ENCODE peak calls at places on chromosomes 1 and 21, in eight cellular contexts. One of them, this sample, is unnamed.

GRCh38 chr1:27004471-27005165 is 8.0 kb downstream of the TENT5B start:
- DNase-seq in gastrocnemius medialis: no peak
- DNase-seq in lung: no peak
- DNase-seq in CD4-positive, alpha-beta T cell: no peak
- DNase-seq in CD8-positive, alpha-beta T cell: no peak
- DNase-seq in upper lobe of right lung: peak; percentile 76
- DNase-seq in GM23338: peak; percentile 62
- DNase-seq in RWPE2: no peak
- DNase-seq in this sample: no peak

GRCh38 chr1:63773815-63774616 is at the start of gene ROR1:
- DNase-seq in gastrocnemius medialis: peak; percentile 86
- DNase-seq in lung: peak; percentile 91
- DNase-seq in CD4-positive, alpha-beta T cell: peak; percentile 41
- DNase-seq in CD8-positive, alpha-beta T cell: no peak
- DNase-seq in upper lobe of right lung: peak; percentile 94
- DNase-seq in GM23338: peak; percentile 96
- DNase-seq in RWPE2: peak; percentile 77
- DNase-seq in this sample: peak; percentile 25

GRCh38 chr1:155970531-155971167 is 7.7 kb downstream of the ARHGEF2 start:
- DNase-seq in gastrocnemius medialis: peak; percentile 61
- DNase-seq in lung: peak; percentile 78
- DNase-seq in CD4-positive, alpha-beta T cell: no peak
- DNase-seq in CD8-positive, alpha-beta T cell: no peak
- DNase-seq in upper lobe of right lung: peak; percentile 89
- DNase-seq in GM23338: peak; percentile 40
- DNase-seq in RWPE2: no peak
- DNase-seq in this sample: peak; percentile 39

GRCh38 chr1:54054438-54054749 is 986 bp downstream of the TCEANC2 start:
- DNase-seq in gastrocnemius medialis: no peak
- DNase-seq in lung: no peak
- DNase-seq in CD4-positive, alpha-beta T cell: no peak
- DNase-seq in CD8-positive, alpha-beta T cell: no peak
- DNase-seq in upper lobe of right lung: no peak
- DNase-seq in GM23338: peak; percentile 1
- DNase-seq in RWPE2: no peak
- DNase-seq in this sample: no peak

GRCh38 chr1:32765561-32766327 is 51.4 kb downstream of the YARS1 start:
- DNase-seq in gastrocnemius medialis: no peak
- DNase-seq in lung: no peak
- DNase-seq in CD4-positive, alpha-beta T cell: no peak
- DNase-seq in CD8-positive, alpha-beta T cell: no peak
- DNase-seq in upper lobe of right lung: no peak
- DNase-seq in GM23338: peak; percentile 86
- DNase-seq in RWPE2: no peak
- DNase-seq in this sample: no peak

GRCh38 chr1:91997607-91998195 is 32.1 kb upstream of the EPHX4 start:
- DNase-seq in gastrocnemius medialis: no peak
- DNase-seq in lung: no peak
- DNase-seq in CD4-positive, alpha-beta T cell: no peak
- DNase-seq in CD8-positive, alpha-beta T cell: peak; percentile 54
- DNase-seq in upper lobe of right lung: no peak
- DNase-seq in GM23338: peak; percentile 67
- DNase-seq in RWPE2: no peak
- DNase-seq in this sample: peak; percentile 8

GRCh38 chr1:39590546-39590945 is 14.0 kb upstream of the PABPC4 start:
- DNase-seq in gastrocnemius medialis: no peak
- DNase-seq in lung: no peak
- DNase-seq in CD4-positive, alpha-beta T cell: no peak
- DNase-seq in CD8-positive, alpha-beta T cell: no peak
- DNase-seq in upper lobe of right lung: no peak
- DNase-seq in GM23338: no peak
- DNase-seq in RWPE2: no peak
- DNase-seq in this sample: no peak

GRCh38 chr21:44066116-44066515 is 41.1 kb upstream of the PWP2 start:
- DNase-seq in gastrocnemius medialis: no peak
- DNase-seq in lung: no peak
- DNase-seq in CD4-positive, alpha-beta T cell: no peak
- DNase-seq in CD8-positive, alpha-beta T cell: no peak
- DNase-seq in upper lobe of right lung: no peak
- DNase-seq in GM23338: no peak
- DNase-seq in RWPE2: no peak
- DNase-seq in this sample: no peak

GRCh38 chr21:32278068-32278467 is 781 bp downstream of the MIS18A start:
- DNase-seq in gastrocnemius medialis: no peak
- DNase-seq in lung: no peak
- DNase-seq in CD4-positive, alpha-beta T cell: no peak
- DNase-seq in CD8-positive, alpha-beta T cell: no peak
- DNase-seq in upper lobe of right lung: no peak
- DNase-seq in GM23338: peak; percentile 33
- DNase-seq in RWPE2: no peak
- DNase-seq in this sample: no peak

GRCh38 chr1:109901508-109902145 is 9.0 kb upstream of the CSF1 start:
- DNase-seq in gastrocnemius medialis: peak; percentile 26
- DNase-seq in lung: peak; percentile 53
- DNase-seq in CD4-positive, alpha-beta T cell: no peak
- DNase-seq in CD8-positive, alpha-beta T cell: no peak
- DNase-seq in upper lobe of right lung: peak; percentile 82
- DNase-seq in GM23338: no peak
- DNase-seq in RWPE2: no peak
- DNase-seq in this sample: no peak

GRCh38 chr1:194069168-194069830 is 882.9 kb upstream of the B3GALT2 start:
- DNase-seq in gastrocnemius medialis: peak; percentile 11
- DNase-seq in lung: no peak
- DNase-seq in CD4-positive, alpha-beta T cell: no peak
- DNase-seq in CD8-positive, alpha-beta T cell: no peak
- DNase-seq in upper lobe of right lung: no peak
- DNase-seq in GM23338: no peak
- DNase-seq in RWPE2: no peak
- DNase-seq in this sample: no peak

GRCh38 chr1:232880354-232880753 is 70.1 kb upstream of the NTPCR start:
- DNase-seq in gastrocnemius medialis: no peak
- DNase-seq in lung: no peak
- DNase-seq in CD4-positive, alpha-beta T cell: no peak
- DNase-seq in CD8-positive, alpha-beta T cell: no peak
- DNase-seq in upper lobe of right lung: no peak
- DNase-seq in GM23338: peak; percentile 83
- DNase-seq in RWPE2: no peak
- DNase-seq in this sample: peak; percentile 8

GRCh38 chr1:114707604-114708003 is 9.0 kb downstream of the NRAS start:
- DNase-seq in gastrocnemius medialis: no peak
- DNase-seq in lung: no peak
- DNase-seq in CD4-positive, alpha-beta T cell: no peak
- DNase-seq in CD8-positive, alpha-beta T cell: no peak
- DNase-seq in upper lobe of right lung: no peak
- DNase-seq in GM23338: no peak
- DNase-seq in RWPE2: no peak
- DNase-seq in this sample: no peak

GRCh38 chr1:192706936-192707335 is 71.0 kb downstream of the RGS13 start:
- DNase-seq in gastrocnemius medialis: no peak
- DNase-seq in lung: no peak
- DNase-seq in CD4-positive, alpha-beta T cell: no peak
- DNase-seq in CD8-positive, alpha-beta T cell: no peak
- DNase-seq in upper lobe of right lung: no peak
- DNase-seq in GM23338: no peak
- DNase-seq in RWPE2: no peak
- DNase-seq in this sample: no peak

GRCh38 chr1:107250169-107250568 is 109.3 kb downstream of the NTNG1 start:
- DNase-seq in gastrocnemius medialis: no peak
- DNase-seq in lung: no peak
- DNase-seq in CD4-positive, alpha-beta T cell: no peak
- DNase-seq in CD8-positive, alpha-beta T cell: no peak
- DNase-seq in upper lobe of right lung: no peak
- DNase-seq in GM23338: peak; percentile 36
- DNase-seq in RWPE2: peak; percentile 59
- DNase-seq in this sample: no peak

GRCh38 chr1:45141247-45142003 is 65.0 kb downstream of the ZSWIM5 start:
- DNase-seq in gastrocnemius medialis: no peak
- DNase-seq in lung: no peak
- DNase-seq in CD4-positive, alpha-beta T cell: no peak
- DNase-seq in CD8-positive, alpha-beta T cell: no peak
- DNase-seq in upper lobe of right lung: no peak
- DNase-seq in GM23338: no peak
- DNase-seq in RWPE2: no peak
- DNase-seq in this sample: no peak

GRCh38 chr1:226578946-226579639 is 30.5 kb downstream of the STUM start:
- DNase-seq in gastrocnemius medialis: no peak
- DNase-seq in lung: no peak
- DNase-seq in CD4-positive, alpha-beta T cell: no peak
- DNase-seq in CD8-positive, alpha-beta T cell: no peak
- DNase-seq in upper lobe of right lung: peak; percentile 9
- DNase-seq in GM23338: no peak
- DNase-seq in RWPE2: no peak
- DNase-seq in this sample: no peak

GRCh38 chr1:171226757-171227370 is 21.4 kb upstream of the FMO1 start:
- DNase-seq in gastrocnemius medialis: no peak
- DNase-seq in lung: peak; percentile 51
- DNase-seq in CD4-positive, alpha-beta T cell: no peak
- DNase-seq in CD8-positive, alpha-beta T cell: no peak
- DNase-seq in upper lobe of right lung: no peak
- DNase-seq in GM23338: peak; percentile 91
- DNase-seq in RWPE2: no peak
- DNase-seq in this sample: peak; percentile 4

GRCh38 chr1:229159668-229160544 is 111.0 kb upstream of the RAB4A start:
- DNase-seq in gastrocnemius medialis: no peak
- DNase-seq in lung: no peak
- DNase-seq in CD4-positive, alpha-beta T cell: no peak
- DNase-seq in CD8-positive, alpha-beta T cell: no peak
- DNase-seq in upper lobe of right lung: no peak
- DNase-seq in GM23338: no peak
- DNase-seq in RWPE2: no peak
- DNase-seq in this sample: no peak

GRCh38 chr21:36202721-36203602 is 46.3 kb downstream of the DOP1B start:
- DNase-seq in gastrocnemius medialis: peak; percentile 29
- DNase-seq in lung: no peak
- DNase-seq in CD4-positive, alpha-beta T cell: no peak
- DNase-seq in CD8-positive, alpha-beta T cell: no peak
- DNase-seq in upper lobe of right lung: no peak
- DNase-seq in GM23338: no peak
- DNase-seq in RWPE2: no peak
- DNase-seq in this sample: no peak
- H3K27ac ChIP-seq in gastrocnemius medialis: peak overlapping the region; percentile 85
- H3K27ac ChIP-seq in lung: no peak overlapping the region
- H3K27ac ChIP-seq in CD4-positive, alpha-beta T cell: no peak overlapping the region
- H3K27ac ChIP-seq in CD8-positive, alpha-beta T cell: no peak overlapping the region
- H3K27ac ChIP-seq in upper lobe of right lung: no peak overlapping the region
- H3K27ac ChIP-seq in GM23338: peak overlapping the region; percentile 55
- H3K27ac ChIP-seq in RWPE2: peak overlapping the region; percentile 53
- H3K27ac ChIP-seq in this sample: no peak overlapping the region

GRCh38 chr1:180633092-180634045 is 1.5 kb downstream of the XPR1 start:
- DNase-seq in gastrocnemius medialis: no peak
- DNase-seq in lung: no peak
- DNase-seq in CD4-positive, alpha-beta T cell: no peak
- DNase-seq in CD8-positive, alpha-beta T cell: no peak
- DNase-seq in upper lobe of right lung: no peak
- DNase-seq in GM23338: no peak
- DNase-seq in RWPE2: no peak
- DNase-seq in this sample: no peak
- H3K27ac ChIP-seq in gastrocnemius medialis: peak overlapping the region; percentile 97
- H3K27ac ChIP-seq in lung: no peak overlapping the region
- H3K27ac ChIP-seq in CD4-positive, alpha-beta T cell: no peak overlapping the region
- H3K27ac ChIP-seq in CD8-positive, alpha-beta T cell: peak overlapping the region; percentile 89
- H3K27ac ChIP-seq in upper lobe of right lung: peak overlapping the region; percentile 85
- H3K27ac ChIP-seq in GM23338: peak overlapping the region; percentile 87
- H3K27ac ChIP-seq in RWPE2: peak overlapping the region; percentile 42
- H3K27ac ChIP-seq in this sample: no peak overlapping the region

GRCh38 chr1:86466986-86467385 is 1.7 kb upstream of the CLCA1 start:
- DNase-seq in gastrocnemius medialis: no peak
- DNase-seq in lung: no peak
- DNase-seq in CD4-positive, alpha-beta T cell: no peak
- DNase-seq in CD8-positive, alpha-beta T cell: no peak
- DNase-seq in upper lobe of right lung: no peak
- DNase-seq in GM23338: no peak
- DNase-seq in RWPE2: no peak
- DNase-seq in this sample: no peak

GRCh38 chr1:86468501-86468977 is at the start of gene CLCA1:
- DNase-seq in gastrocnemius medialis: no peak
- DNase-seq in lung: no peak
- DNase-seq in CD4-positive, alpha-beta T cell: no peak
- DNase-seq in CD8-positive, alpha-beta T cell: no peak
- DNase-seq in upper lobe of right lung: no peak
- DNase-seq in GM23338: no peak
- DNase-seq in RWPE2: no peak
- DNase-seq in this sample: no peak

GRCh38 chr1:86464819-86465218 is 3.9 kb upstream of the CLCA1 start:
- DNase-seq in gastrocnemius medialis: no peak
- DNase-seq in lung: no peak
- DNase-seq in CD4-positive, alpha-beta T cell: no peak
- DNase-seq in CD8-positive, alpha-beta T cell: no peak
- DNase-seq in upper lobe of right lung: no peak
- DNase-seq in GM23338: no peak
- DNase-seq in RWPE2: no peak
- DNase-seq in this sample: no peak

GRCh38 chr1:86470859-86471258 is 2.1 kb downstream of the CLCA1 start:
- DNase-seq in gastrocnemius medialis: no peak
- DNase-seq in lung: no peak
- DNase-seq in CD4-positive, alpha-beta T cell: no peak
- DNase-seq in CD8-positive, alpha-beta T cell: no peak
- DNase-seq in upper lobe of right lung: no peak
- DNase-seq in GM23338: no peak
- DNase-seq in RWPE2: no peak
- DNase-seq in this sample: no peak

DNA sequence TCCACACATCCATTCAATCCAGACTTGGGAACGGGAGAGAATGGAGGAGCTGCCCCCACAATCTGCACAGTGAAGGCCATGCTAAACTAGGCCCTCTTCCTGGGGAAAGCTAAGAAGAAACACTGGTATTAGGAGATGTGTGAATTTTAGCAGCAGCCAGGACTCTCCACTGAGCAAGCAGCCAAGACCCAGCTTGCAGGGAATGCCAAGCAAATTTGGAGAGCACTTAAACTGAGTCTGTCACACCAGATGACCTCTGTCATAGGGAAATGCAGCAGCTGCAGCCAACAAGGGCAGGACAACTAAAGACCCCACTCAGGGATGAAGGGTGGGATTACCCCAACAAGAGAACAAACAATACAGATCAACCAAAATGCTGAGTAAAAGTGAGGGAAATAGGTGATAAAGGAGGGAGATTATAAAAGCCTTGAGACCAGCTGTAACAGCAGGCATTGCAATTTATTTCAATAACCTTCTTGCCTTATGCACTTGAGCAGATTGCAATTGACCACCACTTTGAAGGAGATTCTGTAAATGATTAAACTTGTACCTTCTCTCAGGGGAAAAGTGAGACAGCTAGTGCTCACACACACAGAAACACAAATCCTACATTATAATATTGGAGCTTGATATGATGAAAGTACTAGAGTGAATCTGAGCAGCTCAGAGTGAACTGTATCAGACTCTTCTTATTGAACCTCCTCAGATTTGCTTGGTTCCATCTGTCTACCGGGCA is 2.5 kb upstream of the CLCA1 start:
- DNase-seq in gastrocnemius medialis: no peak
- DNase-seq in lung: no peak
- DNase-seq in CD4-positive, alpha-beta T cell: no peak
- DNase-seq in CD8-positive, alpha-beta T cell: no peak
- DNase-seq in upper lobe of right lung: no peak
- DNase-seq in GM23338: no peak
- DNase-seq in RWPE2: no peak
- DNase-seq in this sample: no peak
- H3K27ac ChIP-seq in gastrocnemius medialis: no peak overlapping the region
- H3K27ac ChIP-seq in lung: no peak overlapping the region
- H3K27ac ChIP-seq in CD4-positive, alpha-beta T cell: no peak overlapping the region
- H3K27ac ChIP-seq in CD8-positive, alpha-beta T cell: no peak overlapping the region
- H3K27ac ChIP-seq in upper lobe of right lung: no peak overlapping the region
- H3K27ac ChIP-seq in GM23338: no peak overlapping the region
- H3K27ac ChIP-seq in RWPE2: no peak overlapping the region
- H3K27ac ChIP-seq in this sample: no peak overlapping the region

GRCh38 chr1:6292134-6292533 is 31.2 kb upstream of the GPR153 start:
- DNase-seq in gastrocnemius medialis: no peak
- DNase-seq in lung: no peak
- DNase-seq in CD4-positive, alpha-beta T cell: no peak
- DNase-seq in CD8-positive, alpha-beta T cell: no peak
- DNase-seq in upper lobe of right lung: no peak
- DNase-seq in GM23338: no peak
- DNase-seq in RWPE2: no peak
- DNase-seq in this sample: no peak
- H3K27ac ChIP-seq in gastrocnemius medialis: no peak overlapping the region
- H3K27ac ChIP-seq in lung: no peak overlapping the region
- H3K27ac ChIP-seq in CD4-positive, alpha-beta T cell: no peak overlapping the region
- H3K27ac ChIP-seq in CD8-positive, alpha-beta T cell: no peak overlapping the region
- H3K27ac ChIP-seq in upper lobe of right lung: no peak overlapping the region
- H3K27ac ChIP-seq in GM23338: no peak overlapping the region
- H3K27ac ChIP-seq in RWPE2: no peak overlapping the region
- H3K27ac ChIP-seq in this sample: peak overlapping the region; percentile 46

This sample was measured in caudate nucleus.